ENCODE peak calls at places on chromosomes 4 and X, in five cellular contexts. P is suprapubic skin, D is prostate gland, Y is stomach, J is right lobe of liver. F is an unnamed sample.

GRCh38 chr4:17550549-17550948 is 26.4 kb upstream of the LAP3 start:
- DNase-seq in P (no peak), Y (no peak), J (no peak), D (no peak), F (no peak)

GRCh38 chrX:37666516-37666915 is 19.1 kb upstream of the XK start:
- DNase-seq in J (no peak), Y (no peak), P (no peak), D (no peak), F (no peak)

GRCh38 chr4:39114436-39114835 is 52.4 kb downstream of the KLHL5 start:
- DNase-seq in P (no peak), J (no peak), D (no peak), Y (no peak), F (no peak)

GRCh38 chr4:108774809-108775530 is 12.1 kb upstream of the ETNPPL start:
- DNase-seq in J (peak), D (peak), Y (peak), P (no peak), F (no peak)

GRCh38 chr4:129043523-129043922 is 49.8 kb downstream of the SCLT1 start:
- DNase-seq in Y (no peak), J (no peak), D (no peak), P (no peak), F (no peak)

GRCh38 chrX:80751456-80751855 is 58.2 kb downstream of the BRWD3 start:
- DNase-seq in J (no peak), D (no peak), P (no peak), Y (no peak), F (no peak)

GRCh38 chr4:91064157-91064853 is 937.1 kb downstream of the CCSER1 start:
- DNase-seq in D (no peak), Y (no peak), P (no peak), J (no peak), F (no peak)

GRCh38 chrX:150848914-150849365 is 49.5 kb downstream of the CD99L2 start:
- DNase-seq in J (peak), P (no peak), D (peak), Y (peak), F (no peak)

GRCh38 chrX:130173190-130173895 is 1.6 kb downstream of the RAB33A start:
- DNase-seq in J (no peak), Y (no peak), D (no peak), P (no peak), F (peak)

GRCh38 chr4:109658871-109659410 is 44.3 kb downstream of the CASP6 start:
- DNase-seq in J (no peak), Y (no peak), P (no peak), D (no peak), F (no peak)

GRCh38 chr4:143336828-143337599 is at the start of gene GAB1:
- DNase-seq in D (peak), Y (peak), P (peak), J (peak), F (peak)

GRCh38 chr4:144423930-144424329 is 222.0 kb upstream of the HHIP start:
- DNase-seq in P (no peak), D (peak), J (no peak), Y (no peak), F (no peak)

GRCh38 chrX:50068293-50068568 is 132.6 kb downstream of the AKAP4 start:
- DNase-seq in J (no peak), Y (no peak), D (no peak), P (no peak), F (no peak)

GRCh38 chrX:19883878-19884277 is 3.5 kb downstream of the SH3KBP1 start:
- DNase-seq in D (no peak), J (no peak), P (no peak), Y (no peak), F (peak)

GRCh38 chr4:87659247-87659931 is 9.3 kb downstream of the DMP1 start:
- DNase-seq in P (no peak), J (no peak), Y (no peak), D (peak), F (no peak)

GRCh38 chr4:33722254-33722653 is 2522.1 kb downstream of the ARAP2 start:
- DNase-seq in Y (no peak), J (no peak), P (no peak), D (no peak), F (no peak)

GRCh38 chrX:3280706-3281105 is 65.7 kb downstream of the MXRA5 start:
- DNase-seq in Y (no peak), D (no peak), P (no peak), J (no peak), F (no peak)

GRCh38 chr4:46975841-46976551 is 17.4 kb downstream of the GABRA4 start:
- DNase-seq in Y (no peak), J (no peak), D (no peak), P (no peak), F (no peak)

GRCh38 chr4:150348079-150348478 is 233.9 kb upstream of the MAB21L2 start:
- DNase-seq in Y (no peak), P (no peak), J (no peak), D (no peak), F (no peak)

GRCh38 chr4:56099378-56099786 is 150.6 kb downstream of the CEP135 start:
- DNase-seq in P (no peak), Y (no peak), J (no peak), D (no peak), F (no peak)

GRCh38 chrX:121244511-121244910 is 197.1 kb downstream of the GLUD2 start:
- DNase-seq in Y (no peak), D (no peak), J (no peak), P (no peak), F (no peak)

GRCh38 chrX:40938418-40938817 is 146.8 kb upstream of the USP9X start:
- DNase-seq in Y (no peak), P (no peak), J (no peak), D (no peak), F (no peak)

GRCh38 chrX:17405225-17405969 is 30.4 kb downstream of the NHS start:
- DNase-seq in Y (no peak), D (no peak), J (no peak), P (no peak), F (no peak)

GRCh38 chr4:763191-763810 is 57.7 kb downstream of the PCGF3 start:
- DNase-seq in D (no peak), J (no peak), P (no peak), Y (no peak), F (no peak)

GRCh38 chr4:180058731-180059215 is 2184.4 kb upstream of the TENM3 start:
- DNase-seq in J (peak), D (peak), P (no peak), Y (no peak), F (peak)

GRCh38 chrX:150476183-150476699 is 92.2 kb upstream of the MTM1 start:
- DNase-seq in P (no peak), J (no peak), D (no peak), Y (no peak), F (no peak)

GRCh38 chr4:175531405-175532091 is 280.5 kb downstream of the GPM6A start:
- DNase-seq in J (no peak), P (no peak), D (no peak), Y (no peak), F (no peak)

GRCh38 chrX:51878056-51878455 is 15.4 kb upstream of the MAGED1 start:
- DNase-seq in P (no peak), Y (no peak), D (no peak), J (no peak), F (no peak)

GRCh38 chrX:19647731-19648588 is 132.7 kb upstream of the MAP3K15 start:
- DNase-seq in J (no peak), Y (no peak), P (no peak), D (no peak), F (no peak)

GRCh38 chrX:103362504-103362903 is 6.2 kb downstream of the TCEAL9 start:
- DNase-seq in Y (no peak), P (no peak), J (no peak), D (no peak), F (no peak)

GRCh38 chr4:159070742-159071141 is 32.1 kb upstream of the RAPGEF2 start:
- DNase-seq in P (no peak), D (no peak), Y (no peak), J (no peak), F (no peak)

GRCh38 chrX:118974908-118975671 is 672 bp downstream of the LONRF3 start:
- DNase-seq in P (peak), D (peak), J (peak), Y (peak), F (peak)

GRCh38 chr4:2212831-2213230 is 29.1 kb downstream of the HAUS3 start:
- DNase-seq in Y (no peak), J (no peak), P (no peak), D (no peak), F (no peak)

GRCh38 chr4:123536225-123536624 is 139.6 kb downstream of the SPRY1 start:
- DNase-seq in J (no peak), Y (no peak), D (no peak), P (no peak), F (no peak)

GRCh38 chrX:110509778-110510510 is 151.3 kb downstream of the RTL9 start:
- DNase-seq in Y (no peak), D (no peak), J (no peak), P (no peak), F (no peak)

GRCh38 chr4:7557447-7557846 is 122.7 kb upstream of the PSAPL1 start:
- DNase-seq in Y (no peak), J (no peak), P (no peak), D (no peak), F (no peak)

GRCh38 chr4:7559741-7560376 is 125.1 kb upstream of the PSAPL1 start:
- DNase-seq in J (peak), Y (no peak), D (no peak), P (no peak), F (no peak)

GRCh38 chr4:7556558-7556957 is 121.8 kb upstream of the PSAPL1 start:
- DNase-seq in P (no peak), Y (no peak), D (no peak), J (no peak), F (no peak)

GRCh38 chr4:7559316-7559715 is 124.6 kb upstream of the PSAPL1 start:
- DNase-seq in D (no peak), Y (no peak), J (no peak), P (no peak), F (no peak)

DNA sequence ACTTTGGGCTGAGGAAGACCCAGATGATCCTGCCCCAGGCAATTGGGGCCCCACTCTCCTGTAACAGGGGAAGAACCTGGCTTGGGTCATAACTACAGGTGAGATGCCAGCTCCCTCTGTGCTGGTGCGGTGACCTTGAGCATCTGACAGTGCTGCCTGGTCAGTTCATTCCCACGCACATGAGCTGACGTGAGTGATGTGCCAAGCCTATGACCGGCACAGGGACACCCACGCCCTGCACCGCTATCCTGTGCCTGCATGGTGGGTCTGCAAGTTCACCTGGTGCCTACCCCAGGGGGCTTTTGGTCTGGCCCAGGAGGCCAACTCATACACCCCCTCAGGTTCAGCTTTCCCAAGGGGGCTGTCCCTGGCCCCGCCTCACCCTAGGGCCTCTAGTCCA is 123.7 kb upstream of the PSAPL1 start:
- DNase-seq in D (no peak), P (no peak), J (no peak), Y (no peak), F (no peak)
- H3K27ac ChIP-seq in D (no peak), P (no peak), J (no peak), Y (no peak), F (no peak)

GRCh38 chr4:48271048-48271452 is 1.4 kb upstream of the TEC start:
- DNase-seq in D (no peak), Y (no peak), J (no peak), P (no peak), F (no peak)

GRCh38 chr4:48271626-48272025 is 2.0 kb upstream of the TEC start:
- DNase-seq in J (no peak), Y (no peak), P (no peak), D (no peak), F (no peak)

GRCh38 chr4:48268956-48269860 is at the start of gene TEC:
- DNase-seq in Y (peak), P (peak), J (peak), D (peak), F (peak)

GRCh38 chr4:48270516-48270897 is 869 bp upstream of the TEC start:
- DNase-seq in Y (no peak), J (no peak), D (no peak), P (no peak), F (no peak)

GRCh38 chr4:48269861-48270515 is 350 bp upstream of the TEC start:
- DNase-seq in P (peak), Y (peak), D (peak), J (peak), F (peak)
- TF ChIP-seq POLR2A in P (no peak), Y (no peak), D (peak), J (peak), F (no peak)

GRCh38 chr4:6561173-6561516 is 13.8 kb upstream of the MAN2B2 start:
- DNase-seq in D (no peak), P (no peak), J (no peak), Y (no peak), F (no peak)

GRCh38 chr4:6561706-6562371 is 13.2 kb upstream of the MAN2B2 start:
- DNase-seq in P (no peak), D (no peak), Y (no peak), J (no peak), F (no peak)

GRCh38 chr4:6560416-6561172 is 14.4 kb upstream of the MAN2B2 start:
- DNase-seq in D (no peak), J (no peak), P (no peak), Y (no peak), F (no peak)

GRCh38 chr4:6563935-6564645 is 10.9 kb upstream of the MAN2B2 start:
- DNase-seq in J (no peak), Y (no peak), P (no peak), D (no peak), F (no peak)

GRCh38 chr4:6562931-6563901 is 11.8 kb upstream of the MAN2B2 start:
- DNase-seq in P (no peak), Y (no peak), D (no peak), J (no peak), F (no peak)
- H3K4me3 ChIP-seq in P (peak), Y (peak), D (peak), J (peak), F (peak)

GRCh38 chrX:136759968-136760367 is 20.8 kb downstream of the ARHGEF6 start:
- DNase-seq in D (no peak), Y (no peak), P (no peak), J (no peak), F (no peak)

GRCh38 chrX:136764206-136764605 is 16.5 kb downstream of the ARHGEF6 start:
- DNase-seq in P (no peak), D (no peak), J (no peak), Y (no peak), F (no peak)

GRCh38 chrX:136765957-136766356 is 14.8 kb downstream of the ARHGEF6 start:
- DNase-seq in Y (no peak), P (no peak), J (no peak), D (no peak), F (no peak)

GRCh38 chrX:136762820-136763452 is 17.8 kb downstream of the ARHGEF6 start:
- DNase-seq in P (no peak), D (no peak), Y (no peak), J (no peak), F (no peak)

DNA sequence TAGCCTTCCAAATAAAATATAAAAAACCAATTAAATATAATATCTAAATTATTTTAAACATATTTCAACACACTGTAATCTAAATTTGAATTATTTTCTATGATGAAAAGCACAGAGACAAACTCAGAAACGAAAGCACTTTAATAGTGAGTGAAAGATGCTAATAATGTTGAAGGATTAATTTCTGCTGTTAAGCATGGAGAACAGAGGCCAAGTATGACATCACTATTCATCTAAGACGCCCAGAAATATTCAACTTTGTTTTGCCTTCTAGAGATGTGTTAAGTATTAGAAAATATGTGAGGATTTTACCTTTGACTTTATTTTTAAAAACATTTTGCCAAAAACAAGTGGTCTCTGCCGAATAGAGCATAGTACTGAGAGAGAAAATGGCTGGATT is 19.3 kb downstream of the ARHGEF6 start:
- DNase-seq in D (no peak), P (no peak), Y (no peak), J (no peak), F (no peak)
- H3K27ac ChIP-seq in D (no peak), P (no peak), Y (no peak), J (no peak), F (no peak)

DNA sequence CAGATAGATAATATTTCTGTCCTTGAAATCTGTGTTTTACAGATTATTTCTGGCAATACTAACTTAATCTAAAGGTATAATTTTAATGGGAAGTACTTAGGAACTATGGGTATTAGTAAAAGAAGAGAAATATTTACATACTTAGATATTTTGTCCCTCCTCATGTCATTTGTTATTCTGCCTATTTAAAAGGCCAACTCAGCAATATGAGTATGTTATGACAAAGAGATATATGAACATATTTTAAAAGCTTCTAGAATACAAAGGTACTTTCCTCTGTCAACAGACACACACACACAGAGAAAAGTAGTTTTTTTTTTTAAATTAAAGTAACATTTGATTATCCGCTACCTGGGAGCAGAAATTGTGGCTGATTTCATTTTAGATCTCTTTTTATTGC is 7.9 kb downstream of the SLC7A11 start:
- DNase-seq in P (no peak), J (no peak), D (no peak), Y (no peak), F (no peak)
- TF ChIP-seq POLR2A in P (no peak), J (no peak), D (no peak), Y (no peak), F (no peak)

GRCh38 chr4:41119867-41120295 is 94.5 kb downstream of the APBB2 start:
- DNase-seq in P (peak), Y (no peak), D (no peak), J (no peak), F (no peak)

GRCh38 chr4:41122309-41122708 is 92.0 kb downstream of the APBB2 start:
- DNase-seq in Y (no peak), J (no peak), P (no peak), D (no peak), F (no peak)

GRCh38 chr4:41122775-41123174 is 91.6 kb downstream of the APBB2 start:
- DNase-seq in P (no peak), J (no peak), Y (no peak), D (no peak), F (no peak)

GRCh38 chr4:41121906-41122305 is 92.4 kb downstream of the APBB2 start:
- DNase-seq in P (no peak), J (no peak), Y (no peak), D (no peak), F (no peak)

DNA sequence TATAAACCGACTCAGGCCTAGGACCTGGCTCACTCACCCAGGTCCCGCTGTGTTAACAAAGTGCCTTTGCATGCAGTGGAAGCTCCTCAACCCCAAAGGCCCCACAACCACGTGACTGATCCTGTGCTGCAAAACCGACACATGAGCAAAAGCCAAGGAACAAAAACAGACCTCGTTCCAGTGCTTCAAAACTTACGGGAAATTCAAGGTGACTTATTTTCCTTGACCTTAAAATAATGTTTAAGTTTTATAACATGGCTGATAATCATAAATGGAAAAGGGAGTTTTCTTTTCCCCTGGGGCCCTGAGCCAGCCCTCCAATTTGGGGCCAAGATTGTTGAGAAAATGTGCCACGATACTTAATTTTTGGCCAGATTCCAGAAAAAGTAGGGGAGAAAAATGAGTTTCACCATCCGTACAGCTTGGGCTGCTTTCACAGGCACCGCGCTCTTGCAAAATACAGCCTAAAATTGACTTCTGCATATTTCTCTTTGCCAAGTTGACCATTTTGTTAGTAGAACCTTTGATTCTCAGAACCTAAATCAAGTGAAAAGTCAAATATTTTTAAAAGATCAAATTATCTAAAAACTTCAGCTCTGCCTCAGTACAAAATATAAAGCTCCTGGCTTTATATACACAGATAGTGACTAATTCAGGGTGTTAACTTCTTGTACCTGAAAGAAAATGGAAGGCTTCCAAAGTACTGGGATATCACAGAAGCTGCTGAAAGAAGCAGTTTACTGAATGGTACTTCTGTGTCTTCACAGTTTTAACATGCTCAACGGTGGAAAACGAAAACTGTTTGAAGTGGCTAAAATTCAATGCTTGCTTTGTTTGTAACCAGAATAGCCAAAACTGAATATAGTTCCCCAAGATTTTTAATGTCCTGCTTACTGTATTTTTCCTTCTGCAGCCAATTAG is 93.8 kb downstream of the APBB2 start:
- DNase-seq in P (peak), J (peak), Y (peak), D (no peak), F (no peak)
- H3K4me3 ChIP-seq in P (peak), J (peak), Y (no peak), D (no peak), F (no peak)